ENCODE peak calls at places on chromosome 9, in seven cellular contexts. P, L, J, C, R, N and O are unnamed samples.

GRCh38 chr9:130837002-130837511 is 2.0 kb downstream of the ABL1 start:
- DNase-seq in J (no peak), P (no peak), R (peak; percentile 28), C (no peak), L (peak; percentile 36), N (no peak), O (peak; percentile 28)

GRCh38 chr9:109948453-109948852 is 168.5 kb downstream of the PALM2AKAP2 start:
- DNase-seq in N (no peak), P (no peak), J (no peak), C (no peak), L (no peak), R (no peak), O (no peak)

GRCh38 chr9:116589392-116590354 is 97.4 kb upstream of the TRIM32 start:
- DNase-seq in R (peak; percentile 72), C (no peak), L (peak; percentile 50), J (peak; percentile 69), N (no peak), P (peak; percentile 27), O (peak; percentile 21)

GRCh38 chr9:137113385-137114159 is 961 bp downstream of the DPP7 start:
- DNase-seq in R (no peak), N (no peak), C (no peak), P (no peak), J (no peak), L (no peak), O (no peak)

GRCh38 chr9:118336167-118336951 is 632.2 kb downstream of the TLR4 start:
- DNase-seq in J (no peak), P (no peak), R (no peak), C (no peak), L (no peak), N (no peak), O (no peak)

GRCh38 chr9:113588242-113588810 is 124.8 kb downstream of the RGS3 start:
- DNase-seq in L (no peak), C (no peak), P (no peak), R (no peak), J (no peak), N (peak; percentile 34), O (peak; percentile 91)

GRCh38 chr9:3553076-3553765 is 27.4 kb upstream of the RFX3 start:
- DNase-seq in J (no peak), R (no peak), C (no peak), N (no peak), L (no peak), P (no peak), O (no peak)

GRCh38 chr9:19642256-19642655 is 146.6 kb downstream of the SLC24A2 start:
- DNase-seq in C (no peak), N (no peak), L (no peak), P (no peak), J (no peak), R (no peak), O (no peak)

GRCh38 chr9:122201641-122202040 is 27.1 kb downstream of the LHX6 start:
- DNase-seq in P (no peak), J (no peak), C (no peak), R (no peak), L (no peak), N (no peak), O (no peak)

GRCh38 chr9:83059417-83059816 is 3.5 kb downstream of the RASEF start:
- DNase-seq in C (no peak), J (no peak), N (no peak), R (peak; percentile 27), L (no peak), P (no peak), O (no peak)

GRCh38 chr9:127651697-127652610 is 39.9 kb downstream of the STXBP1 start:
- DNase-seq in J (no peak), L (no peak), C (no peak), N (no peak), P (no peak), R (no peak), O (no peak)

GRCh38 chr9:133576591-133577462 is 32.4 kb downstream of the FAM163B start:
- DNase-seq in C (no peak), R (no peak), J (no peak), N (no peak), P (no peak), L (no peak), O (no peak)

GRCh38 chr9:95087659-95088242 is 229.8 kb downstream of the FANCC start:
- DNase-seq in C (no peak), L (no peak), J (no peak), P (peak; percentile 8), N (peak; percentile 79), R (peak; percentile 46), O (no peak)

GRCh38 chr9:21381752-21382339 is 3.4 kb downstream of the IFNA2 start:
- DNase-seq in N (no peak), P (peak; percentile 37), C (peak; percentile 54), J (peak; percentile 28), R (no peak), L (no peak), O (no peak)

GRCh38 chr9:116594552-116594951 is 92.6 kb upstream of the TRIM32 start:
- DNase-seq in L (peak; percentile 64), R (peak; percentile 72), C (no peak), N (no peak), J (no peak), P (no peak), O (peak; percentile 4)

GRCh38 chr9:96176901-96177718 is 124.9 kb downstream of the HSD17B3 start:
- DNase-seq in N (no peak), P (no peak), L (no peak), R (no peak), C (no peak), J (no peak), O (no peak)

GRCh38 chr9:81538929-81539716 is 150.2 kb downstream of the TLE1 start:
- DNase-seq in R (no peak), N (no peak), L (no peak), P (no peak), J (no peak), C (no peak), O (no peak)

GRCh38 chr9:35407846-35408245 is 82.1 kb upstream of the RUSC2 start:
- DNase-seq in P (no peak), J (no peak), C (no peak), R (no peak), L (no peak), N (no peak), O (no peak)

GRCh38 chr9:35401011-35401410 is 88.9 kb upstream of the RUSC2 start:
- DNase-seq in R (no peak), N (no peak), C (no peak), J (no peak), L (no peak), P (no peak), O (no peak)

DNA sequence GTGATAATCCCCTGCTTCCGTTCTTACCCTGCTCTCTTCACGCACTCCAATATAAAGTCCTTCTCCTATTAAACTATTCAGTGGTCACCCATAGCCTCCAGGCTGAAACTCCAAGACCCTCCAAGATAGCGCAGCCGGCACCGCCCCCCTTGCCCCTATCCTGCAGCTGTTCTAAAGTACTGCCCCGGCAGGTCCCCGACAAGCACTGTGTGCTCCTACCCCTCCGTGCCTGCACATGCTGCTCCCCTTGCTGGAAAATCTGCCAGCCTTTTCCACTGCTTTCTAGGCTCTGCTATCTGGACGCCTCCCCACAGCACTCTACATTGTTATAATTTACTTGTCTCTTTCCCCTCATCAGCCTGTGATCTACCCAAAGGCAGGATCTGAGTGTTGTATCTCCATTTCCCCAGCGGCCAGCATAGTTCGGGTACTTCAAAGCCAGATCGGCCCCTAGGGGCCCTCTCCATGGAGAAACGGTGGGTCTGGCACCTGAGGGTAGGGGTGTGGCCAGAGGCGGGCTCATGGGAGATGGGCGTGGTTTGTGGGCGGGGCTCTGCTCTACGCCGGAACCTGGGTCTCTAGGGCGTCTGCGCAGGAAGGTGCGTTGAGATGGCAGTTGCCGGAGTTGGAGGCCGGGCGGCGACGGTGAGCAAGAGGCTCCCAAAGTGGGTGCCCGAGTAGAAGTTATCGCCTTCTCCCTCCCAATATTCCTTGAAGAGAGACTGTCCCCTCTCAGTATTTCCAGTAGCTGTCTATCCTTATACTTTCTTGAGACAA is 83.5 kb upstream of the RUSC2 start:
- DNase-seq in J (no peak), L (peak; percentile 2), R (no peak), P (no peak), N (no peak), C (peak; percentile 20), O (no peak)
- H3K4me3 ChIP-seq in J (no peak overlapping the region), L (no peak overlapping the region), R (no peak overlapping the region), P (no peak overlapping the region), N (no peak overlapping the region), C (no peak overlapping the region), O (no peak overlapping the region)

GRCh38 chr9:132328580-132328979 is 26.2 kb downstream of the SETX start:
- DNase-seq in P (no peak), N (no peak), R (no peak), C (no peak), J (no peak), L (no peak), O (no peak)

GRCh38 chr9:132334364-132334763 is 20.4 kb downstream of the SETX start:
- DNase-seq in C (no peak), J (no peak), R (no peak), P (no peak), N (no peak), L (no peak), O (no peak)

DNA sequence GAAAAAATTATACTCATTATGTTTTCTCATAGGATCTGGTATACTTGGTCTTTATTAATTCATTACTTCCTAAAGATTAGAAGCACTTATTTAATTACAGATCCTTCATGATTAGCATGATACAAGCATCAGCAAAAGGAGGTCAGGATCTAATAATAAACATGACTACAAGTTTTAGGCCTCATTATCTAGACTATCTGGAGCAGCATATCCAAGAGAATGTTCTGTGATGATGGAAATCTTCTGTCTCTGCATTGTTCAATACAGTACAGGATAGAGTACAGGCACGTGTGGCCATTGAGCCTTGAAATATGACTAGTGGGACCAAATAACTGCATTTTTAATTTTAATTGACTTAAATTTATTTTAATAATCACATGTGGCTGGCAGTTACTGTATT is 21.2 kb downstream of the SETX start:
- DNase-seq in C (no peak), P (no peak), L (no peak), N (no peak), R (no peak), J (no peak), O (no peak)
- H3K27ac ChIP-seq in C (no peak overlapping the region), P (no peak overlapping the region), L (no peak overlapping the region), N (no peak overlapping the region), R (no peak overlapping the region), J (no peak overlapping the region), O (no peak overlapping the region)

GRCh38 chr9:16656432-16657169 is 213.9 kb downstream of the BNC2 start:
- DNase-seq in L (no peak), P (no peak), N (no peak), R (no peak), C (no peak), J (no peak), O (no peak)

GRCh38 chr9:16654727-16655126 is 215.7 kb downstream of the BNC2 start:
- DNase-seq in R (no peak), C (no peak), N (no peak), P (no peak), L (no peak), J (no peak), O (no peak)

GRCh38 chr9:16651445-16651964 is 219.0 kb downstream of the BNC2 start:
- DNase-seq in P (no peak), N (no peak), C (no peak), L (no peak), R (no peak), J (no peak), O (no peak)

GRCh38 chr9:16652511-16653101 is 217.9 kb downstream of the BNC2 start:
- DNase-seq in C (no peak), R (no peak), P (no peak), L (peak; percentile 41), N (no peak), J (no peak), O (no peak)

GRCh38 chr9:16653491-16654407 is 216.7 kb downstream of the BNC2 start:
- DNase-seq in J (peak; percentile 24), L (peak; percentile 54), R (no peak), N (peak; percentile 59), P (no peak), C (no peak), O (peak; percentile 17)
- H3K4me3 ChIP-seq in J (peak overlapping the region; percentile 50), L (peak overlapping the region; percentile 75), R (no peak overlapping the region), N (peak overlapping the region; percentile 18), P (no peak overlapping the region), C (no peak overlapping the region), O (no peak overlapping the region)

GRCh38 chr9:90775657-90776056 is 26.0 kb upstream of the SYK start:
- DNase-seq in L (no peak), N (no peak), J (peak; percentile 76), R (no peak), C (no peak), P (peak; percentile 45), O (no peak)
- H3K27ac ChIP-seq in L (no peak overlapping the region), N (no peak overlapping the region), J (peak overlapping the region; percentile 77), R (no peak overlapping the region), C (no peak overlapping the region), P (peak overlapping the region; percentile 69), O (no peak overlapping the region)